ENCODE peak calls at places on chromosomes 11 and 22, in nine cellular contexts. K, X, B, L, D, M, I, A and U are unnamed samples.

GRCh38 chr11:80846979-80847378 is 1406.1 kb upstream of the TENM4 start:
- DNase-seq in X (no peak), M (no peak), L (no peak), I (no peak), K (no peak), D (no peak), A (no peak), B (no peak), U (no peak)

GRCh38 chr22:34645375-34645774 is 420.6 kb upstream of the ISX start:
- DNase-seq in L (no peak), B (no peak), A (no peak), X (no peak), K (no peak), I (peak), D (peak), M (no peak), U (no peak)

GRCh38 chr11:107785401-107785800 is 73.2 kb downstream of the SLC35F2 start:
- DNase-seq in L (peak), A (no peak), I (no peak), X (no peak), K (no peak), B (no peak), M (no peak), D (no peak), U (no peak)

GRCh38 chr11:123560001-123560400 is 94.4 kb downstream of the SCN3B start:
- DNase-seq in A (no peak), L (peak), B (no peak), I (no peak), X (peak), K (no peak), M (no peak), D (peak), U (no peak)

GRCh38 chr11:2446590-2447252 is 1.9 kb downstream of the KCNQ1 start:
- DNase-seq in X (no peak), D (no peak), A (no peak), M (no peak), B (peak), L (no peak), I (no peak), K (no peak), U (no peak)

GRCh38 chr11:35734669-35735068 is 72.1 kb downstream of the TRIM44 start:
- DNase-seq in I (no peak), B (no peak), D (no peak), X (no peak), M (no peak), L (no peak), A (no peak), K (no peak), U (no peak)

GRCh38 chr11:108685419-108686161 is 20.7 kb downstream of the DDX10 start:
- DNase-seq in I (no peak), D (no peak), K (no peak), L (peak), B (no peak), M (no peak), X (peak), A (no peak), U (no peak)

GRCh38 chr11:67117667-67118058 is 1.4 kb upstream of the KDM2A start:
- DNase-seq in K (no peak), B (peak), I (no peak), A (no peak), X (no peak), M (no peak), L (no peak), D (peak), U (no peak)

GRCh38 chr11:24587655-24588054 is 90.8 kb downstream of the LUZP2 start:
- DNase-seq in K (no peak), I (no peak), M (no peak), A (no peak), X (peak), D (no peak), L (peak), B (no peak), U (no peak)
- H3K9ac ChIP-seq in K (no peak), I (no peak), M (no peak), A (no peak), X (no peak), D (no peak), L (no peak), B (no peak), U (no peak)

GRCh38 chr22:30398685-30399680 is 2.2 kb downstream of the SEC14L2 start:
- DNase-seq in K (no peak), D (no peak), A (no peak), L (no peak), B (no peak), I (no peak), M (no peak), X (no peak), U (no peak)
- H3K4me3 ChIP-seq in K (peak), D (no peak), A (peak), L (peak), B (no peak), I (no peak), M (peak), X (peak), U (no peak)

GRCh38 chr11:27445625-27446024 is 27.0 kb downstream of the LGR4 start:
- DNase-seq in L (no peak), A (no peak), X (no peak), B (no peak), M (no peak), I (no peak), D (no peak), K (no peak), U (no peak)
- H3K9ac ChIP-seq in L (no peak), A (no peak), X (no peak), B (no peak), M (no peak), I (no peak), D (no peak), K (no peak), U (no peak)

GRCh38 chr22:29011868-29012428 is 49.7 kb downstream of the C22orf31 start:
- DNase-seq in B (peak), A (no peak), M (no peak), L (no peak), I (no peak), K (no peak), D (no peak), X (no peak), U (no peak)
- H3K4me3 ChIP-seq in B (no peak), A (no peak), M (no peak), L (no peak), I (no peak), K (no peak), D (peak), X (no peak), U (no peak)

DNA sequence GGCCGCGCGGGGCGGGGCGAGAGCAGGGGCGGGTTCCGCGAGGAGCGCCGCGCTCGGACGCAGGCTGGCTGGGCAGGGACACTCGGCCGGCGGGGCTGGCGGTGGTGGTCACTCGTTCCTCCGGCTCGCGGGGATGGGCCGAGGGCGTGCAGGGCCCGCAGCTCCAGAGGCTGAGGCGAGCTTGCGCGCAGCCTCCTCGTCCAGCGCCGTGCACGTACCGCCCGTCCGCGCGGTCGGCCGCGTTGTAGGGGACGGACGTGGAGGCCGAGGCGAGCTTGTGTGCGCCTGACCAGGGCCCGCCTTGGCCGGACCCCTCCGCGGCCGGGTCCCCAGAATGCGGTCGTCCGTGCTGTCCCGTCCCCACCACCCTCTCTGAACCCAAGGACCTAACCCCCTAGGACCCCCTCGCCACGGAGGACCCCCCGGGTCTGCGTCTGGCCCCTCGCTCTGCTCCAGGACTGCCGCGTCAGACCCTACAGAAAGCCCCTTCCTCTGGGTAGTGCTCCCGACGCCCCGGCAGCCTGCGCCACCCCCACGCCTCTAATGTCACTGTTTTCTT is 569 bp upstream of the YPEL1 start:
- DNase-seq in B (peak), X (no peak), M (no peak), I (no peak), K (no peak), A (no peak), L (no peak), D (no peak), U (no peak)
- H3K9ac ChIP-seq in B (peak), X (peak), M (no peak), I (peak), K (no peak), A (no peak), L (no peak), D (no peak), U (peak)